ENCODE peak calls at places on chromosome 22, in ten cellular contexts. Y, Z, N, W, H, F, J, P, T and Q are unnamed samples.

GRCh38 chr22:20955548-20955947 is 11.5 kb upstream of the AIFM3 start:
- DNase-seq in W (no peak), H (peak), T (no peak), F (no peak), Y (no peak), J (no peak), P (no peak), Z (no peak), N (no peak), Q (no peak)

GRCh38 chr22:18022851-18023250 is 1.5 kb downstream of the MICAL3 start:
- DNase-seq in H (no peak), Z (no peak), T (no peak), J (no peak), W (no peak), N (no peak), F (no peak), Y (no peak), P (no peak), Q (no peak)

GRCh38 chr22:24148586-24148985 is 32.7 kb upstream of the SUSD2 start:
- DNase-seq in J (no peak), H (no peak), Y (no peak), P (no peak), T (no peak), W (no peak), Z (no peak), N (no peak), F (no peak), Q (no peak)

GRCh38 chr22:24507742-24508141 is 12.6 kb downstream of the UPB1 start:
- DNase-seq in F (no peak), T (no peak), P (no peak), Y (no peak), J (no peak), N (no peak), W (no peak), Z (no peak), H (no peak), Q (no peak)

GRCh38 chr22:33044059-33044458 is 14.1 kb downstream of the SYN3 start:
- DNase-seq in Y (no peak), H (no peak), Z (no peak), N (no peak), J (no peak), P (no peak), W (no peak), F (no peak), T (no peak), Q (no peak)

GRCh38 chr22:35400335-35400680 is 368 bp downstream of the MCM5 start:
- DNase-seq in N (no peak), T (no peak), P (no peak), Z (no peak), J (peak), F (no peak), H (no peak), W (no peak), Y (no peak), Q (peak)

GRCh38 chr22:24926849-24927579 is 19.5 kb downstream of the LHFPL7 start:
- DNase-seq in N (no peak), Y (peak), F (no peak), Z (no peak), J (no peak), T (no peak), P (no peak), H (no peak), W (no peak), Q (no peak)

GRCh38 chr22:29003975-29004646 is 57.5 kb downstream of the C22orf31 start:
- DNase-seq in J (no peak), P (peak), Y (no peak), F (no peak), T (no peak), N (peak), W (no peak), H (no peak), Z (peak), Q (no peak)

GRCh38 chr22:20867179-20868099 is 8.6 kb downstream of the SNAP29 start:
- DNase-seq in P (peak), Y (peak), H (no peak), T (no peak), N (peak), J (peak), W (no peak), Z (peak), F (no peak), Q (peak)

GRCh38 chr22:48883211-48883960 is 944.3 kb downstream of the BRD1 start:
- DNase-seq in J (no peak), H (no peak), T (no peak), F (no peak), Y (no peak), N (no peak), W (no peak), P (no peak), Z (no peak), Q (no peak)

GRCh38 chr22:20080776-20081654 is 974 bp downstream of the DGCR8 start:
- DNase-seq in N (no peak), Z (peak), W (no peak), H (peak), F (no peak), P (peak), Y (peak), T (no peak), J (peak), Q (peak)

GRCh38 chr22:38109391-38110000 is 988 bp downstream of the BAIAP2L2 start:
- DNase-seq in Z (no peak), T (no peak), Y (no peak), N (no peak), J (no peak), F (no peak), H (peak), P (no peak), W (peak), Q (peak)

GRCh38 chr22:28917747-28918543 is 34.6 kb downstream of the ZNRF3 start:
- DNase-seq in N (peak), W (peak), F (no peak), H (peak), T (no peak), Y (no peak), Z (peak), P (no peak), J (no peak), Q (no peak)

GRCh38 chr22:41512421-41513194 is 31.7 kb downstream of the POLR3H start:
- DNase-seq in W (no peak), T (no peak), F (no peak), H (peak), Z (no peak), N (no peak), J (peak), P (peak), Y (no peak), Q (peak)

GRCh38 chr22:24772493-24773220 is 1.9 kb downstream of the PIWIL3 start:
- DNase-seq in N (no peak), Z (no peak), J (peak), H (peak), F (no peak), T (no peak), P (no peak), W (no peak), Y (peak), Q (no peak)

GRCh38 chr22:19231986-19232385 is 53.5 kb upstream of the SLC25A1 start:
- DNase-seq in W (no peak), P (no peak), Y (no peak), Z (no peak), H (no peak), F (no peak), N (no peak), T (no peak), J (no peak), Q (no peak)

GRCh38 chr22:41341990-41342389 is 39.8 kb upstream of the TEF start:
- DNase-seq in J (no peak), N (no peak), H (no peak), W (no peak), Y (no peak), P (no peak), T (peak), Z (no peak), F (no peak), Q (no peak)

GRCh38 chr22:25383278-25383820 is 163.9 kb downstream of the CRYBB2 start:
- DNase-seq in N (no peak), H (no peak), P (no peak), T (no peak), Y (no peak), Z (no peak), W (no peak), F (no peak), J (no peak), Q (no peak)

GRCh38 chr22:18968011-18968749 is 32.1 kb upstream of the PRODH start:
- DNase-seq in N (no peak), Y (no peak), P (no peak), F (peak), T (no peak), J (peak), H (no peak), Z (peak), W (peak), Q (no peak)

GRCh38 chr22:25388866-25389540 is 169.6 kb downstream of the CRYBB2 start:
- DNase-seq in P (no peak), F (no peak), Z (no peak), W (no peak), T (no peak), J (no peak), H (no peak), N (no peak), Y (no peak), Q (no peak)

GRCh38 chr22:29043906-29044575 is 17.6 kb downstream of the C22orf31 start:
- DNase-seq in Z (no peak), F (peak), J (no peak), N (no peak), P (no peak), W (no peak), H (no peak), Y (peak), T (no peak), Q (no peak)

GRCh38 chr22:32777997-32778396 is 23.5 kb upstream of the TIMP3 start:
- DNase-seq in P (no peak), F (no peak), J (no peak), Z (no peak), N (no peak), W (no peak), Y (no peak), H (no peak), T (no peak), Q (no peak)

GRCh38 chr22:48492371-48493320 is 1335.0 kb downstream of the BRD1 start:
- DNase-seq in F (peak), Z (peak), T (peak), J (peak), Y (peak), H (peak), W (peak), N (peak), P (peak), Q (peak)

GRCh38 chr22:33563568-33563967 is 356.7 kb downstream of the LARGE1 start:
- DNase-seq in T (no peak), H (no peak), Z (no peak), W (no peak), N (no peak), P (no peak), Y (no peak), J (no peak), F (no peak), Q (no peak)

GRCh38 chr22:48546653-48547424 is 1280.8 kb downstream of the BRD1 start:
- DNase-seq in Y (no peak), J (no peak), N (no peak), P (no peak), T (no peak), Z (no peak), F (no peak), W (no peak), H (no peak), Q (no peak)

GRCh38 chr22:27113211-27114030 is 456.0 kb downstream of the MIAT start:
- DNase-seq in Z (peak), N (peak), P (peak), Y (peak), W (no peak), H (peak), J (no peak), F (peak), T (no peak), Q (peak)

GRCh38 chr22:27116295-27116694 is 458.9 kb downstream of the MIAT start:
- DNase-seq in W (no peak), N (no peak), F (no peak), Z (no peak), Y (no peak), J (no peak), P (no peak), H (peak), T (no peak), Q (no peak)

GRCh38 chr22:27115410-27115809 is 458.0 kb downstream of the MIAT start:
- DNase-seq in Y (no peak), J (no peak), H (no peak), P (no peak), W (no peak), F (no peak), T (no peak), Z (no peak), N (no peak), Q (no peak)

GRCh38 chr22:27114186-27114585 is 456.8 kb downstream of the MIAT start:
- DNase-seq in Y (no peak), W (no peak), H (no peak), J (no peak), F (no peak), T (no peak), Z (no peak), P (no peak), N (no peak), Q (no peak)

GRCh38 chr22:27115816-27116256 is 458.4 kb downstream of the MIAT start:
- DNase-seq in W (no peak), P (peak), J (no peak), H (peak), N (peak), T (no peak), Z (peak), F (no peak), Y (peak), Q (no peak)
- TF ChIP-seq POLR2A in W (no peak), P (no peak), J (no peak), H (no peak), N (no peak), T (no peak), Z (no peak), F (no peak), Y (peak), Q (no peak)

GRCh38 chr22:50189849-50190181 is 4.1 kb downstream of the TRABD start:
- DNase-seq in T (no peak), Y (no peak), Z (no peak), H (no peak), F (no peak), N (no peak), W (no peak), P (peak), J (no peak), Q (no peak)

GRCh38 chr22:50189184-50189848 is 3.6 kb downstream of the TRABD start:
- DNase-seq in F (no peak), P (peak), J (no peak), Y (no peak), N (peak), W (peak), Z (peak), T (no peak), H (no peak), Q (no peak)

GRCh38 chr22:50192056-50192824 is 6.5 kb downstream of the TRABD start:
- DNase-seq in N (peak), W (peak), H (no peak), Z (peak), Y (no peak), P (no peak), T (no peak), F (no peak), J (no peak), Q (no peak)

GRCh38 chr22:50191041-50191740 is 5.5 kb downstream of the TRABD start:
- DNase-seq in J (no peak), F (no peak), T (no peak), W (peak), Y (no peak), Z (peak), P (peak), N (peak), H (no peak), Q (peak)

DNA sequence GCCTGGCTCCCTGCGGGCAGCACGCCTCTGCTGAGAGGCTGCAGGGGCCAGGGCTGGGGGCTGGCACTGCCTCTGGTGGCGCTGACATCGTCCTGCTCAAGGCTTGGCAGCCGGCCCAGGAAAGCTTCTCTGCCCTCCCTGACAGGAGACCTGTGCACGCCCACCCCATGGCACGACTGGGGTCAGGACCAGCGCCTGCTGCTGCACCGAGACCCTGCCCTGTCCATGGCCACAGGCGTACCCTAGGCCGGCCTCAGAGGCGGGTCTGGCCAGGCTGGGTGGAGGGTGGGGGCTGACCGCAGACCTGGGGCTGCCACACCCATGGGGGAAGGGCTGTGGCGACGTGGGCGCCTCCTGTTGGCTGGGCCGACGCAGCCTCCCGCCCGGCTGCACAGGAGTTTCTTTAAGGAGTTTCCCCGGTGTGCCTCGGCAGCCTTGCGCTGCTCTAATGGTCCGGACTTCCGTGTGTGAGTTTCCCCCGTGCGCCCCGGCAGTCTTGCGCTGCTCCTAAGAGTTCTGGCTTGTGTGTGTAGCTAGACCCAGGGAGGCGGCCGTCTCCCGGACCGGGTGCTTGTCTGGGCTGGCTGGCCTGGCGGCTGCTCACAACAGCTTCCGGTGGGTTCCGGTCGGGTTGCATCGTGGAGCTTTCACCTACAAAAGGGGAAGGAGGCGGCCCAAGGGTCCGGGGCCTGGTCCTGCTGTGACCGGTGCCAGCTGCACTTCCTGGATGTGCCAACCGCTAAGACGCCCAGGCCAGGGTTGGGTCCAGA is 4.7 kb downstream of the TRABD start:
- DNase-seq in N (peak), Y (peak), W (peak), J (peak), F (peak), T (peak), P (peak), H (peak), Z (peak), Q (peak)
- TF ChIP-seq POLR2A in N (no peak), Y (no peak), W (no peak), J (peak), F (no peak), T (peak), P (no peak), H (peak), Z (peak), Q (peak)

GRCh38 chr22:22748297-22748743 is 103.9 kb downstream of the GGTLC2 start:
- DNase-seq in P (peak), J (peak), Y (peak), T (no peak), N (peak), F (no peak), W (no peak), Z (peak), H (peak), Q (peak)

GRCh38 chr22:22746963-22747933 is 102.8 kb downstream of the GGTLC2 start:
- DNase-seq in J (no peak), T (no peak), Y (no peak), N (no peak), H (no peak), Z (no peak), W (no peak), P (no peak), F (no peak), Q (no peak)

GRCh38 chr22:22749167-22749758 is 104.8 kb downstream of the GGTLC2 start:
- DNase-seq in F (no peak), H (no peak), J (no peak), T (no peak), P (no peak), W (no peak), Y (no peak), Z (no peak), N (no peak), Q (no peak)

GRCh38 chr22:22750335-22751042 is 106.1 kb downstream of the GGTLC2 start:
- DNase-seq in T (no peak), Y (no peak), F (no peak), Z (no peak), N (no peak), H (no peak), P (no peak), W (no peak), J (no peak), Q (no peak)

DNA sequence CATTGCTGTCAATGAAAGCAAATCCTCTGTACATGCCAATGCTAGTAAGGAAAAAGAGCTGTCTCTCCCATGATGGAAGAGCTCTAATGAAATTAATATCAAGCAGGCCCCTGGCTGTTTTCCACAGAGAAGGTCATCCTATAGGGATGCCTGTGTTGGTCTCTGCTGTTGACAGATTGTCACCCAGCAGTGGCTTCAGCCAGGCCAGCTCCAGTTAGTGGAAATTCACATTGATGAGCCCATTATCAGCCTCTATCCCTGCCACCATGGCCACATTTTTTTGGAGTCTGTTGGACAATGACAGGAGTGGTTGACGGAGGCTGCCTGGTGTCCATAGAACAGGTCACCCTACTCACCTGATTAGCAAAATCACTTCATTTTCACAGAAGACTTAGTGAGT is 104.3 kb downstream of the GGTLC2 start:
- DNase-seq in H (no peak), F (no peak), P (no peak), J (no peak), Z (no peak), T (no peak), W (no peak), Y (no peak), N (no peak), Q (no peak)
- TF ChIP-seq POLR2A in H (no peak), F (no peak), P (no peak), J (no peak), Z (no peak), T (no peak), W (no peak), Y (no peak), N (no peak), Q (no peak)

GRCh38 chr22:46044718-46045458 is 67.9 kb upstream of the WNT7B start:
- DNase-seq in Y (no peak), T (no peak), W (peak), F (peak), Z (peak), J (no peak), H (no peak), P (no peak), N (peak), Q (no peak)
- TF ChIP-seq POLR2A in Y (peak), T (no peak), W (no peak), F (no peak), Z (no peak), J (no peak), H (no peak), P (no peak), N (no peak), Q (peak)

DNA sequence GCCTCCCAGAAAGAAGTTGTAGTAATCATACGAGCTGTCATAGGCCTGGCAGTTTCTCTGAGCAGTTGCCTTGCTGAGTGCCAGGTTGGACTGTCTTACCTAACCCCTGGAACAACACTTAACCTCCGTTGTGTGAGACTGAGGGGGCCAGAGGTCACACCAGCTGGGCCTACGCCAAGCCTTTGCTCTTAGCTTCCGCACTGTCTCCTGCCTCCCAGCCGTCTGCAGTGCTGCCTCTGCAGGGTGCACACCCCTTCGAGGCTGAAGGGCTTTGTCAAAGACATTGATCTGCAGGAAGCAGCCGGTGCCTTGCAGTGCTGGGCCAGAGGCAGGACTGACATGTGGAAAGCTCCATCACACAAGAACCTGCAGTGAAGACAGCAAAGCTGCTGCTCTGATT is 16.7 kb downstream of the TAB1 start:
- DNase-seq in T (no peak), P (no peak), Y (peak), Z (no peak), J (no peak), F (no peak), H (no peak), W (no peak), N (no peak), Q (no peak)
- TF ChIP-seq POLR2A in T (no peak), P (no peak), Y (no peak), Z (no peak), J (no peak), F (no peak), H (no peak), W (no peak), N (no peak), Q (no peak)

GRCh38 chr22:37051629-37052385 is at the start of gene KCTD17:
- DNase-seq in Z (peak), F (peak), W (peak), T (peak), H (peak), Y (peak), P (peak), N (peak), J (peak), Q (peak)
- TF ChIP-seq POLR2A in Z (no peak), F (no peak), W (peak), T (no peak), H (peak), Y (peak), P (no peak), N (no peak), J (no peak), Q (no peak)

DNA sequence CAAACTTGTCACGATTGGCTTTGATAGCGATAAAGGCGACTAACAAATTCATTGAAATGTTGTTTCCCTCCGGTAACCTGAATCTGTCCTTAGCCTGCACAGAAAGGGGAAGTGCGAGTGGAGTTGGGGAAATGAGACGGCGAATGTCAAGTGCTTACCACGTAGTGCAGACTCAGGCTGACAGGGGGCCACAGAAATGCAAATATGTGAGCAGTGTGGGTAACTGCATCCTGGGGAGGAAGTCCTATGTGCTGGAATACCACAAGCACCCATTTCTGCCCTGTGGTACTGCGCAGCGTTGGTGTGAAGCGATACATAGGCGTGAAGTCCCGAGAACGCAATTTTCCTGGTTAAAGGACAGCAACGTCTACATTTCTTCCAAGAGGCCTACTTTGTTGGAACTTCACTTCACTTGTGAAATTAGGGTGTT is 869 bp upstream of the EIF4ENIF1 start:
- DNase-seq in F (no peak), W (peak), J (peak), Y (peak), T (peak), H (peak), P (peak), N (peak), Z (peak), Q (peak)
- TF ChIP-seq POLR2A in F (no peak), W (no peak), J (peak), Y (no peak), T (peak), H (no peak), P (no peak), N (no peak), Z (peak), Q (no peak)